ENCODE peak calls at places on chromosomes 5 and 9, in five cellular contexts. S is neural crest cell; V is activated naive CD4-positive, alpha-beta T cell treated with anti-CD3 and anti-CD28 coated beads for 36 hours; L is NCI-H2029 treated with DMSO at 0.1 percent for 48 hours; Z is activated CD4-positive, alpha-beta T cell treated with anti-CD3 and anti-CD28 coated beads, Interleukin-2, amount 50 U/mL, for 24 hours. N is an unnamed sample.

GRCh38 chr5:147697380-147697779 is 85.1 kb downstream of the JAKMIP2 start:
- DNase-seq in S (no peak), V (no peak), L (no peak), Z (no peak), N (no peak)

GRCh38 chr5:107430077-107430625 is 240.6 kb downstream of the EFNA5 start:
- DNase-seq in L (no peak), V (no peak), S (no peak), Z (no peak), N (no peak)

GRCh38 chr9:78167356-78167755 is 68.5 kb upstream of the CEP78 start:
- DNase-seq in Z (no peak), L (peak; percentile 84), V (no peak), S (no peak), N (peak; percentile 10)

GRCh38 chr5:31963358-31963757 is 210.8 kb downstream of the GOLPH3 start:
- DNase-seq in Z (no peak), L (no peak), V (no peak), S (no peak), N (no peak)

GRCh38 chr5:180806351-180807011 is 3.9 kb upstream of the MGAT1 start:
- DNase-seq in S (no peak), Z (no peak), V (peak; percentile 16), L (no peak), N (no peak)

GRCh38 chr5:55327281-55327680 is 19.5 kb downstream of the MTREX start:
- DNase-seq in Z (no peak), S (no peak), L (no peak), V (no peak), N (no peak)

GRCh38 chr9:131747352-131747751 is 7.5 kb upstream of the RAPGEF1 start:
- DNase-seq in S (no peak), Z (no peak), V (peak; percentile 28), L (peak; percentile 79), N (no peak)

GRCh38 chr5:59799668-59800374 is 93.7 kb downstream of the PDE4D start:
- DNase-seq in Z (no peak), L (peak; percentile 48), S (peak; percentile 28), V (peak; percentile 30), N (no peak)

GRCh38 chr9:3244963-3245653 is 280.7 kb downstream of the RFX3 start:
- DNase-seq in S (no peak), Z (no peak), V (no peak), L (no peak), N (no peak)

GRCh38 chr5:103589416-103590175 is 27.0 kb upstream of the NUDT12 start:
- DNase-seq in L (no peak), Z (no peak), S (no peak), V (no peak), N (no peak)

GRCh38 chr5:115417076-115417475 is 120.6 kb upstream of the CCDC112 start:
- DNase-seq in Z (no peak), V (no peak), L (no peak), S (no peak), N (no peak)

GRCh38 chr9:129060991-129061390 is 19.9 kb upstream of the DOLPP1 start:
- DNase-seq in S (no peak), V (no peak), Z (no peak), L (no peak), N (no peak)

GRCh38 chr9:20906326-20906725 is 125.1 kb downstream of the HACD4 start:
- DNase-seq in L (no peak), Z (no peak), V (no peak), S (no peak), N (no peak)